ENCODE peak calls at places on chromosomes 4 and X, in nine cellular contexts. O is astrocyte of the spinal cord; B is heart left ventricle; Q is thoracic aorta; I is lung; E is psoas muscle; F is kidney tubule cell; Z is natural killer cell treated with Interleukin-12 subunit alpha and Interleukin-12 subunit beta and Interleukin-15 and Interleukin-18, amount 100 ng/mL, for 72 hours; Y is lower lobe of right lung. H is an unnamed sample.
A peak's percentile ranks its signal among the peaks of the same experiment; 100 is the strongest.

GRCh38 chr4:168755643-168756482 is 254.2 kb downstream of the CBR4 start:
- DNase-seq in O (peak; percentile 67), B (no peak), Q (no peak), I (no peak), E (no peak), F (peak; percentile 66), Z (no peak), Y (no peak), H (no peak)

GRCh38 chrX:150772150-150772970 is 79.2 kb downstream of the MTMR1 start:
- DNase-seq in O (peak; percentile 50), B (peak; percentile 89), Q (peak; percentile 8), I (peak; percentile 73), E (peak; percentile 84), F (peak; percentile 65), Z (peak; percentile 66), Y (peak; percentile 81), H (no peak)

GRCh38 chr4:78706302-78706701 is 69.8 kb upstream of the BMP2K start:
- DNase-seq in O (no peak), B (no peak), Q (no peak), I (no peak), E (no peak), F (peak; percentile 39), Z (no peak), Y (no peak), H (no peak)

GRCh38 chr4:15882675-15883086 is 55.9 kb downstream of the FGFBP1 start:
- DNase-seq in O (peak; percentile 81), B (no peak), Q (no peak), I (peak; percentile 43), E (no peak), F (peak; percentile 84), Z (peak; percentile 72), Y (no peak), H (no peak)

GRCh38 chr4:16411691-16412090 is 185.4 kb upstream of the TAPT1 start:
- DNase-seq in O (no peak), B (no peak), Q (no peak), I (no peak), E (no peak), F (no peak), Z (no peak), Y (no peak), H (no peak)

GRCh38 chr4:101271516-101271915 is 75.8 kb downstream of the PPP3CA start:
- DNase-seq in O (no peak), B (no peak), Q (no peak), I (no peak), E (no peak), F (peak; percentile 38), Z (no peak), Y (no peak), H (no peak)

GRCh38 chrX:48896611-48897011 is 957 bp downstream of the TIMM17B start:
- DNase-seq in O (no peak), B (no peak), Q (no peak), I (no peak), E (no peak), F (no peak), Z (no peak), Y (no peak), H (no peak)

GRCh38 chr4:56817840-56818491 is 3.5 kb downstream of the SPINK2 start:
- DNase-seq in O (no peak), B (no peak), Q (no peak), I (no peak), E (no peak), F (peak; percentile 40), Z (no peak), Y (no peak), H (no peak)

GRCh38 chrX:40243699-40244098 is 145.9 kb upstream of the BCOR start:
- DNase-seq in O (no peak), B (no peak), Q (no peak), I (no peak), E (no peak), F (no peak), Z (no peak), Y (no peak), H (no peak)

GRCh38 chr4:55444822-55445221 is 49.1 kb downstream of the TMEM165 start:
- DNase-seq in O (peak; percentile 50), B (no peak), Q (no peak), I (no peak), E (no peak), F (peak; percentile 30), Z (no peak), Y (no peak), H (no peak)

GRCh38 chrX:117301086-117301485 is 815.5 kb downstream of the KLHL13 start:
- DNase-seq in O (no peak), B (no peak), Q (no peak), I (no peak), E (no peak), F (no peak), Z (no peak), Y (no peak), H (no peak)

GRCh38 chr4:123784626-123785025 is 388.0 kb downstream of the SPRY1 start:
- DNase-seq in O (no peak), B (no peak), Q (no peak), I (no peak), E (no peak), F (no peak), Z (no peak), Y (no peak), H (peak; percentile 56)

GRCh38 chrX:45801554-45801953 is 600.9 kb upstream of the DIPK2B start:
- DNase-seq in O (peak; percentile 49), B (no peak), Q (no peak), I (no peak), E (no peak), F (peak; percentile 52), Z (no peak), Y (no peak), H (no peak)

GRCh38 chrX:102840871-102841705 is 96.0 kb upstream of the RAB40AL start:
- DNase-seq in O (peak; percentile 6), B (no peak), Q (no peak), I (no peak), E (no peak), F (peak; percentile 75), Z (no peak), Y (no peak), H (no peak)

GRCh38 chr4:4792516-4792915 is 66.9 kb upstream of the MSX1 start:
- DNase-seq in O (peak; percentile 14), B (no peak), Q (no peak), I (no peak), E (no peak), F (no peak), Z (no peak), Y (no peak), H (peak; percentile 71)

GRCh38 chrX:128781506-128781905 is 729.3 kb upstream of the ACTRT1 start:
- DNase-seq in O (no peak), B (no peak), Q (no peak), I (no peak), E (no peak), F (peak; percentile 18), Z (no peak), Y (no peak), H (no peak)

GRCh38 chr4:164413743-164414142 is 340.2 kb upstream of the SMIM31 start:
- DNase-seq in O (no peak), B (no peak), Q (no peak), I (no peak), E (no peak), F (no peak), Z (no peak), Y (no peak), H (no peak)

H was measured in GM04503.